ENCODE peak calls at places on chromosomes 1 and 21, in nine cellular contexts. F is OCI-LY7, S is upper lobe of left lung, W is cardiac muscle cell, Q is body of pancreas, T is heart left ventricle, O is fibroblast of the aortic adventitia, V is epithelial cell of esophagus, M is foreskin fibroblast. D is an unnamed sample.

GRCh38 chr1:23026573-23026972 is 7.3 kb downstream of the KDM1A start:
- DNase-seq in S (no peak), F (no peak), V (peak), O (no peak), T (no peak), Q (no peak), W (no peak), M (no peak), D (no peak)

GRCh38 chr21:46667735-46668380 is 32.4 kb downstream of the PRMT2 start:
- DNase-seq in V (peak), S (peak), M (peak), O (peak), T (no peak), W (peak), Q (no peak), F (no peak), D (peak)

GRCh38 chr1:43358121-43358745 is 548 bp upstream of the CDC20 start:
- DNase-seq in V (peak), O (no peak), T (no peak), M (no peak), F (peak), W (peak), S (peak), Q (peak), D (peak)

GRCh38 chr1:77282187-77282865 is 507 bp downstream of the AK5 start:
- DNase-seq in O (peak), V (no peak), M (peak), Q (peak), W (peak), S (no peak), F (no peak), T (no peak), D (peak)

GRCh38 chr1:54800899-54801759 is at the start of gene TTC22:
- DNase-seq in W (no peak), F (peak), O (no peak), M (no peak), V (peak), S (peak), Q (peak), T (no peak), D (peak)

GRCh38 chr1:175734642-175735041 is 8.8 kb downstream of the TNR start:
- DNase-seq in F (no peak), M (no peak), O (no peak), W (no peak), T (no peak), V (no peak), S (no peak), Q (no peak), D (no peak)

GRCh38 chr1:35808376-35809155 is 750 bp downstream of the AGO4 start:
- DNase-seq in S (peak), W (peak), V (peak), Q (peak), M (no peak), F (peak), O (peak), T (peak), D (peak)

GRCh38 chr1:171913385-171913784 is 72.1 kb downstream of the DNM3 start:
- DNase-seq in O (peak), T (no peak), M (peak), W (no peak), F (no peak), Q (peak), V (peak), S (no peak), D (no peak)

GRCh38 chr1:193377472-193377871 is 191.1 kb upstream of the B3GALT2 start:
- DNase-seq in O (no peak), W (no peak), T (no peak), F (no peak), V (no peak), S (no peak), Q (no peak), M (no peak), D (no peak)

GRCh38 chr1:2555634-2556276 is 416 bp upstream of the TNFRSF14 start:
- DNase-seq in M (no peak), V (no peak), S (peak), O (peak), Q (peak), F (peak), T (peak), W (no peak), D (peak)

GRCh38 chr21:17512245-17513213 is at the start of gene CXADR:
- DNase-seq in Q (peak), T (peak), S (peak), O (no peak), M (no peak), F (peak), V (peak), W (peak), D (peak)

GRCh38 chr21:45333583-45334121 is 46.0 kb upstream of the POFUT2 start:
- DNase-seq in W (no peak), T (peak), M (no peak), Q (peak), F (no peak), O (no peak), S (peak), V (peak), D (no peak)

GRCh38 chr1:53141487-53142055 is 867 bp downstream of the SLC1A7 start:
- DNase-seq in M (no peak), W (no peak), F (no peak), O (no peak), T (no peak), S (peak), V (no peak), Q (no peak), D (no peak)

GRCh38 chr1:160826546-160826945 is 30.6 kb downstream of the LY9 start:
- DNase-seq in V (peak), S (no peak), F (no peak), Q (no peak), O (peak), W (no peak), M (no peak), T (no peak), D (no peak)

GRCh38 chr1:119799599-119800177 is 11.6 kb downstream of the REG4 start:
- DNase-seq in V (no peak), W (no peak), O (no peak), S (no peak), Q (peak), F (no peak), M (no peak), T (no peak), D (no peak)

GRCh38 chr1:228011721-228012311 is 5.0 kb downstream of the WNT3A start:
- DNase-seq in M (no peak), T (no peak), Q (no peak), S (peak), O (no peak), F (no peak), W (no peak), V (no peak), D (peak)

GRCh38 chr21:44897326-44898010 is 23.2 kb downstream of the ITGB2 start:
- DNase-seq in W (no peak), O (no peak), T (peak), V (no peak), S (no peak), Q (no peak), F (no peak), M (no peak), D (no peak)

GRCh38 chr1:230710543-230710904 is 3.4 kb downstream of the AGT start:
- DNase-seq in F (no peak), M (no peak), O (no peak), Q (no peak), T (no peak), S (no peak), V (no peak), W (no peak), D (no peak)

GRCh38 chr1:23177438-23178380 is 9.1 kb upstream of the LUZP1 start:
- DNase-seq in V (peak), O (peak), F (peak), S (peak), T (peak), M (peak), W (peak), Q (peak), D (peak)

GRCh38 chr1:19169642-19170041 is 40.4 kb downstream of the UBR4 start:
- DNase-seq in S (no peak), T (no peak), F (no peak), M (peak), O (peak), W (no peak), Q (no peak), V (peak), D (peak)

GRCh38 chr1:19728413-19729145 is 63.9 kb downstream of the HTR6 start:
- DNase-seq in O (no peak), S (no peak), V (no peak), F (no peak), Q (no peak), T (no peak), W (no peak), M (no peak), D (no peak)

GRCh38 chr1:185316163-185317033 is 645 bp downstream of the IVNS1ABP start:
- DNase-seq in W (peak), O (peak), Q (peak), F (peak), S (peak), V (peak), M (peak), T (peak), D (peak)
- TF ChIP-seq CTCF in W (no peak), O (no peak), Q (no peak), F (no peak), S (peak), V (peak), M (peak), T (peak), D (no peak)

DNA sequence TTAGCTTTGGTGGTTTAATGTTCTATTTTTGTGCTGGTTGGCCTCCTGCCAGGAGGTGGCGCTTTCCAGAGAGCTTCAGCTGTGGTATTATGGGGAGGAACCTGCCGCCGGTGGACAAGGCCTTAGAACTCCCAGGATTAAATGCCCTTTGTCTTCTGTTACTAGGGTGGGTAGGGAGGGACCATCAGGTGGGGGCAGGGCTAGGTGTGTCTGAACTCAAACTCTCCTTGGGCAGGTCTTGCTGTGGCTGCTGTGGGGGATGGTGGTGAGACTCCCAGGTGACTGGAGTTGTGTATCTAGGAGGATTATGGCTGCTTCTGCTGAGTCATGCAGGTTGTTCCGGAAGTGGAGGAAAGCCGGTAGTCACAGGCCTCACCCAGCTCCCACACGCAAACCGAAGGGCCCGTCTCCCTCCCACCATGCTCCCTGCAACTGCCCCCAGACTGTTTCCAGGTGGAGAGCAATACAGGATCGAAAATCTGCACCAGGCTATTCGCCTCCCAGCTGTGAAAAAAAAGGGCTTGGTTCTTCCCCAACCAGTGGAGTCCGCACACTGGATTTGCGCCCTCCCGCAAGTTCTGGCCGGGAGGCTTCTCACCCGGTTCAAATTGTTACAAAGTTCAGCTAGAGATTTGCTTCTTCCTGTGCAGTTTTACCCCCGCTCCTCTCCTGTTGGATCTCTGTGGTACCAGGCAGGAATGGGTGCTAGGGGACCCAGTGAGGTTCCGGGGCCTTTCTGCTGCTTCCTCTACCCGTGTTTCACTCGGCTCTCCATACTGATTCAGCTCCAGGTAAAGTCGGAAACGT is 220.5 kb downstream of the CENPF start:
- DNase-seq in F (peak), V (no peak), T (no peak), O (no peak), M (no peak), S (no peak), Q (no peak), W (no peak), D (no peak)
- TF ChIP-seq CTCF in F (peak), V (no peak), T (no peak), O (no peak), M (no peak), S (no peak), Q (no peak), W (no peak), D (peak)

DNA sequence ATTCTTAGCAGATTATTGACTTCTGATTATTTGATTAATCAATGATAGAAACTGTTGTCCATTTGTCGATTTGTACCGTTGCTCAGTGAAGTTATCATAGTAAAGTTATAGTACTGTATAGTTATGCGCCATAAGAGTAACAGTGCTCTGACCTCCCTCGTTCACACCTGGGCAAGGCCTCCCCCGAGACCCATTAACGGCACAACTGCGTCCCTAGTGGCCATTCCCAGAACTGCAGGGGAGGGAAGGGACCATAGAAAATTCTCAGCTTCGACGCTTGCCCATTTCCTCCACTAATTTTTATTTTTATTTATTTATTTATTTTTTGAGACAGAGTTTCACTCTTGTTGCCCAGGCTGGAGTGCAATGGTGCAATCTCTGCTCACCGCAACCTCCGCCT is 334.4 kb downstream of the DSCAM start:
- DNase-seq in M (no peak), O (no peak), V (no peak), W (no peak), Q (no peak), F (peak), T (no peak), S (no peak), D (no peak)
- TF ChIP-seq CTCF in M (peak), O (peak), V (peak), W (no peak), Q (no peak), F (peak), T (peak), S (no peak), D (peak)

GRCh38 chr1:67540025-67540732 is 110.0 kb upstream of the SERBP1 start:
- DNase-seq in S (no peak), Q (peak), T (no peak), M (no peak), O (no peak), W (no peak), F (no peak), V (no peak), D (no peak)
- TF ChIP-seq CTCF in S (no peak), Q (no peak), T (no peak), M (no peak), O (no peak), W (no peak), F (no peak), V (no peak), D (no peak)

GRCh38 chr1:159821171-159821867 is 5.4 kb upstream of the SLAMF8 start:
- DNase-seq in V (peak), S (no peak), F (peak), O (peak), M (no peak), T (no peak), Q (no peak), W (no peak), D (no peak)
- TF ChIP-seq CTCF in V (peak), S (no peak), F (peak), O (peak), M (no peak), T (no peak), Q (no peak), W (no peak), D (peak)

GRCh38 chr1:1395166-1395565 is 4.0 kb downstream of the CCNL2 start:
- DNase-seq in Q (no peak), S (no peak), F (no peak), T (no peak), V (no peak), M (no peak), W (no peak), O (no peak), D (no peak)
- TF ChIP-seq CTCF in Q (no peak), S (no peak), F (no peak), T (no peak), V (no peak), M (no peak), W (no peak), O (no peak), D (no peak)

DNA sequence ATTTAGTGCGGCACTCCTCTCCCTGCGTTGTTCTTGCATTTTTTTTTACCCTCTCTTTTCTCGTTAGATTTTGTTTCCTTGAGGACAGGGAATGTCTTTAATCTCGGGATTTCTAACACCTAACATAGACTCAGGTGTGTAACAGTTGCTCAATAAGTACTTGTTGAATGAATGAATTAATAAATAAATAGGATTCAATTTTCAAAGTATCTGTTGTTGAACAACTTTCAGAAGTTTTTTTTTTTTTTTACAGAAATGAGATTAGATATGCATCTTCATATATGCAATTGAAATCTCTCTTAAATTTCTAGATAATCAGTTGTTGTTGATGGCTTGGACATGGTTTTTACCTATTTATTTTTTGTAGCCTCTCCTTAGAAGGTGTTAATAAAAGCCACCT is 83.1 kb downstream of the ROR1 start:
- DNase-seq in O (no peak), V (no peak), T (no peak), M (no peak), Q (no peak), W (no peak), S (no peak), F (no peak), D (no peak)
- TF ChIP-seq CTCF in O (no peak), V (no peak), T (no peak), M (no peak), Q (no peak), W (no peak), S (no peak), F (no peak), D (no peak)

D was measured in GM13976.